ENCODE peak calls at places on chromosomes 2 and 18, in four cellular contexts. M, E, F and K are unnamed samples.
A peak's percentile ranks its signal among the peaks of the same experiment; 100 is the strongest.

GRCh38 chr18:46755315-46756171 is 1.3 kb downstream of the ST8SIA5 start:
- DNase-seq in M (no peak), E (no peak), F (no peak), K (no peak)

GRCh38 chr2:172735646-172736418 is at the start of gene RAPGEF4:
- DNase-seq in M (no peak), E (no peak), F (no peak), K (peak; percentile 39)

GRCh38 chr2:25000503-25001328 is 29.0 kb upstream of the DNAJC27 start:
- DNase-seq in M (no peak), E (no peak), F (no peak), K (no peak)

GRCh38 chr2:26429779-26430654 is 28.3 kb downstream of the DRC1 start:
- DNase-seq in M (no peak), E (peak; percentile 64), F (no peak), K (no peak)

GRCh38 chr18:59927246-59927825 is 27.5 kb downstream of the PMAIP1 start:
- DNase-seq in M (no peak), E (no peak), F (no peak), K (no peak)

GRCh38 chr2:46490521-46491141 is 11.3 kb downstream of the TMEM247 start:
- DNase-seq in M (peak; percentile 33), E (peak; percentile 80), F (no peak), K (peak; percentile 86)

GRCh38 chr2:239460780-239461179 is 60.0 kb upstream of the HDAC4 start:
- DNase-seq in M (no peak), E (no peak), F (no peak), K (no peak)

GRCh38 chr2:10977003-10977402 is 65.3 kb downstream of the KCNF1 start:
- DNase-seq in M (no peak), E (no peak), F (no peak), K (no peak)

GRCh38 chr2:174605687-174606086 is 8.1 kb upstream of the WIPF1 start:
- DNase-seq in M (no peak), E (no peak), F (no peak), K (no peak)

GRCh38 chr2:235000426-235001236 is 48.8 kb downstream of the SH3BP4 start:
- DNase-seq in M (no peak), E (no peak), F (no peak), K (no peak)
- H3K4me1 ChIP-seq in M (no peaks in the 10 kb centered on the region), E (peaks cover 16% of the 10 kb centered on the region), F (peaks cover 26% of the 10 kb centered on the region), K (peaks cover 6% of the 10 kb centered on the region)

GRCh38 chr2:230787101-230787500 is 74.5 kb downstream of the CAB39 start:
- DNase-seq in M (no peak), E (no peak), F (no peak), K (no peak)
- H3K9me3 ChIP-seq in M (peaks cover 22% of the 10 kb centered on the region), E (peaks cover 27% of the 10 kb centered on the region), F (peaks cover 15% of the 10 kb centered on the region), K (no peaks in the 10 kb centered on the region)

GRCh38 chr2:9089831-9090230 is 86.3 kb upstream of the MBOAT2 start:
- DNase-seq in M (no peak), E (no peak), F (no peak), K (no peak)
- H3K4me1 ChIP-seq in M (no peaks in the 10 kb centered on the region), E (no peaks in the 10 kb centered on the region), F (no peaks in the 10 kb centered on the region), K (peaks cover 3% of the 10 kb centered on the region)

GRCh38 chr18:79442508-79443221 is 46.9 kb downstream of the NFATC1 start:
- DNase-seq in M (no peak), E (no peak), F (no peak), K (peak; percentile 77)

GRCh38 chr18:79439201-79440023 is 43.7 kb downstream of the NFATC1 start:
- DNase-seq in M (no peak), E (no peak), F (no peak), K (no peak)

GRCh38 chr18:79441261-79441819 is 45.6 kb downstream of the NFATC1 start:
- DNase-seq in M (no peak), E (no peak), F (no peak), K (no peak)

GRCh38 chr18:79440316-79440715 is 44.6 kb downstream of the NFATC1 start:
- DNase-seq in M (no peak), E (no peak), F (no peak), K (no peak)

GRCh38 chr18:79440728-79441127 is 45.0 kb downstream of the NFATC1 start:
- DNase-seq in M (no peak), E (no peak), F (no peak), K (no peak)
- H3K9me3 ChIP-seq in M (no peaks in the 10 kb centered on the region), E (no peaks in the 10 kb centered on the region), F (no peaks in the 10 kb centered on the region), K (no peaks in the 10 kb centered on the region)